ENCODE peak calls at places on chromosomes 12 and 14, in seven cellular contexts. W is T-helper 17 cell; D is activated CD4-positive, alpha-beta T cell treated with anti-CD3 and anti-CD28 coated beads, Interleukin-2, amount 50 U/mL, for 48 hours; Z is heart right ventricle; F is adipocyte; G is BE2C; Q is NCI-H460. N is an unnamed sample.

GRCh38 chr12:25789520-25789919 is 169.0 kb upstream of the RASSF8 start:
- DNase-seq in Z (peak), W (no peak), F (peak), Q (peak), D (no peak), G (no peak), N (no peak)

GRCh38 chr12:94401326-94401725 is 58.3 kb downstream of the CEP83 start:
- DNase-seq in W (no peak), F (no peak), Z (no peak), G (no peak), D (no peak), Q (no peak), N (no peak)

GRCh38 chr14:103669370-103669769 is 40.4 kb downstream of the KLC1 start:
- DNase-seq in D (no peak), G (no peak), W (no peak), F (no peak), Q (no peak), Z (no peak), N (no peak)

GRCh38 chr14:104724981-104725771 is 1.1 kb downstream of the ADSS1 start:
- DNase-seq in W (no peak), D (no peak), Z (peak), F (peak), G (no peak), Q (peak), N (peak)

GRCh38 chr14:102185360-102185759 is 45.7 kb downstream of the WDR20 start:
- DNase-seq in Q (peak), G (no peak), F (no peak), D (no peak), Z (no peak), W (no peak), N (no peak)

GRCh38 chr14:61326847-61327246 is 5.5 kb downstream of the PRKCH start:
- DNase-seq in Q (no peak), W (no peak), Z (peak), D (no peak), F (no peak), G (no peak), N (peak)

GRCh38 chr14:36503771-36504741 is 16.0 kb downstream of the NKX2-1 start:
- DNase-seq in Z (no peak), G (no peak), D (no peak), Q (no peak), F (no peak), W (no peak), N (peak)

GRCh38 chr12:58915634-58916033 is 4.7 kb downstream of the LRIG3 start:
- DNase-seq in Z (peak), G (no peak), D (no peak), F (peak), Q (no peak), W (no peak), N (no peak)

GRCh38 chr12:53481957-53482586 is 17.2 kb downstream of the MAP3K12 start:
- DNase-seq in D (no peak), Z (no peak), W (no peak), F (no peak), Q (no peak), G (no peak), N (peak)

GRCh38 chr12:52041032-52041431 is 10.2 kb upstream of the NR4A1 start:
- DNase-seq in F (no peak), G (no peak), W (no peak), Z (no peak), Q (no peak), D (no peak), N (no peak)

GRCh38 chr14:93700928-93701327 is 87.4 kb downstream of the PRIMA1 start:
- DNase-seq in G (no peak), F (no peak), D (no peak), Q (no peak), Z (no peak), W (no peak), N (no peak)

GRCh38 chr12:57005980-57006808 is at the start of gene ZBTB39:
- DNase-seq in Z (peak), D (peak), F (peak), Q (peak), G (peak), W (peak), N (peak)

GRCh38 chr14:93231129-93231979 is 24.3 kb downstream of the UBR7 start:
- DNase-seq in Z (peak), W (no peak), Q (peak), D (no peak), G (peak), F (peak), N (peak)

GRCh38 chr12:21516281-21516680 is 9.8 kb upstream of the SPX start:
- DNase-seq in W (no peak), D (no peak), Z (no peak), G (no peak), F (no peak), Q (no peak), N (no peak)

GRCh38 chr12:67748761-67749075 is 100.2 kb downstream of the DYRK2 start:
- DNase-seq in D (no peak), F (no peak), G (no peak), Q (no peak), W (no peak), Z (no peak), N (no peak)

GRCh38 chr12:45336762-45337596 is 121.1 kb downstream of the ANO6 start:
- DNase-seq in F (peak), D (no peak), Z (no peak), Q (peak), W (no peak), G (no peak), N (no peak)

GRCh38 chr12:70028515-70028914 is 203.5 kb downstream of the MYRFL start:
- DNase-seq in W (no peak), F (no peak), G (no peak), D (no peak), Z (no peak), Q (no peak), N (no peak)

GRCh38 chr14:70257526-70257925 is 68.8 kb upstream of the SLC8A3 start:
- DNase-seq in W (no peak), G (no peak), Z (no peak), Q (peak), F (no peak), D (peak), N (no peak)

GRCh38 chr12:121796855-121797751 is 3.6 kb upstream of the RHOF start:
- DNase-seq in Z (peak), G (peak), W (no peak), D (no peak), F (peak), Q (peak), N (peak)

GRCh38 chr14:72270341-72270740 is 338.1 kb downstream of the RGS6 start:
- DNase-seq in D (no peak), F (no peak), G (no peak), Z (no peak), W (no peak), Q (no peak), N (no peak)

GRCh38 chr12:57135487-57135886 is 7.2 kb downstream of the LRP1 start:
- DNase-seq in Z (peak), G (no peak), W (no peak), F (peak), Q (no peak), D (no peak), N (peak)

GRCh38 chr14:98161366-98161765 is 1110.6 kb downstream of the BCL11B start:
- DNase-seq in Q (no peak), W (no peak), D (no peak), G (no peak), F (no peak), Z (no peak), N (no peak)

GRCh38 chr14:68392393-68393085 is 400.3 kb downstream of the ZFP36L1 start:
- DNase-seq in F (no peak), W (no peak), D (no peak), G (no peak), Q (no peak), Z (peak), N (no peak)